ENCODE peak calls at places on chromosomes 13 and 19, in six cellular contexts. E, N, T, F, D and Z are unnamed samples.

GRCh38 chr13:76860706-76861105 is 25.5 kb downstream of the KCTD12 start:
- DNase-seq in T (no peak), D (no peak), F (no peak), N (no peak), E (no peak), Z (peak)

GRCh38 chr13:43058318-43058674 is 34.9 kb downstream of the DNAJC15 start:
- DNase-seq in N (no peak), T (no peak), D (peak), F (no peak), E (no peak), Z (peak)

GRCh38 chr19:13015361-13016231 is 20.3 kb downstream of the NFIX start:
- DNase-seq in F (no peak), T (no peak), N (peak), E (no peak), D (no peak), Z (no peak)

GRCh38 chr13:44437356-44438233 is 64.0 kb downstream of the SERP2 start:
- DNase-seq in N (peak), D (no peak), T (peak), E (no peak), F (peak), Z (no peak)

GRCh38 chr13:63381078-63381859 is 1965.6 kb upstream of the PCDH20 start:
- DNase-seq in N (no peak), T (no peak), E (no peak), D (no peak), F (no peak), Z (peak)

GRCh38 chr13:23598371-23598770 is 28.2 kb downstream of the TNFRSF19 start:
- DNase-seq in F (no peak), D (no peak), T (no peak), E (no peak), N (no peak), Z (no peak)

GRCh38 chr19:1754651-1755466 is 1.6 kb downstream of the ONECUT3 start:
- DNase-seq in F (peak), D (no peak), T (no peak), E (no peak), N (peak), Z (peak)

GRCh38 chr19:56309511-56310185 is 5.0 kb downstream of the ZSCAN5A start:
- DNase-seq in E (peak), F (peak), D (no peak), T (no peak), N (peak), Z (peak)

GRCh38 chr13:94431987-94432386 is 47.5 kb downstream of the DCT start:
- DNase-seq in E (no peak), D (no peak), N (no peak), T (no peak), F (no peak), Z (no peak)

GRCh38 chr13:77565635-77566034 is 30.1 kb downstream of the SCEL start:
- DNase-seq in T (peak), F (peak), E (no peak), D (no peak), N (peak), Z (no peak)

GRCh38 chr19:45881909-45882528 is 3.9 kb downstream of the IRF2BP1 start:
- DNase-seq in D (no peak), N (peak), T (no peak), E (no peak), F (no peak), Z (no peak)

GRCh38 chr13:27043013-27043412 is 128.6 kb downstream of the USP12 start:
- DNase-seq in E (no peak), T (peak), F (no peak), N (peak), D (peak), Z (peak)